ENCODE peak calls at places on chromosomes 13 and 19, in nine cellular contexts. Y, E, R, A, Z, K, X, G and T are unnamed samples.

GRCh38 chr13:73072501-73072900 is 13.7 kb downstream of the KLF5 start:
- DNase-seq in Y (no peak), E (no peak), R (no peak), A (no peak), Z (no peak), K (no peak), X (no peak), G (no peak), T (no peak)

GRCh38 chr19:5392476-5392875 is 51.9 kb upstream of the PTPRS start:
- DNase-seq in Y (no peak), E (no peak), R (no peak), A (no peak), Z (no peak), K (no peak), X (no peak), G (no peak), T (no peak)

GRCh38 chr19:13150919-13151604 is 851 bp downstream of the IER2 start:
- DNase-seq in Y (no peak), E (peak), R (no peak), A (no peak), Z (peak), K (no peak), X (no peak), G (no peak), T (no peak)

GRCh38 chr19:45657520-45658163 is 10.4 kb upstream of the GIPR start:
- DNase-seq in Y (no peak), E (no peak), R (no peak), A (no peak), Z (no peak), K (no peak), X (no peak), G (no peak), T (no peak)

GRCh38 chr13:67048084-67048792 is 181.9 kb downstream of the PCDH9 start:
- DNase-seq in Y (no peak), E (no peak), R (no peak), A (no peak), Z (no peak), K (no peak), X (no peak), G (no peak), T (no peak)

GRCh38 chr19:17078920-17079709 is 3.5 kb downstream of the MYO9B start:
- DNase-seq in Y (no peak), E (no peak), R (peak), A (no peak), Z (no peak), K (no peak), X (no peak), G (no peak), T (no peak)

GRCh38 chr19:16834747-16835146 is 5.5 kb downstream of the SIN3B start:
- DNase-seq in Y (no peak), E (no peak), R (no peak), A (no peak), Z (no peak), K (no peak), X (no peak), G (no peak), T (no peak)

GRCh38 chr13:28753208-28753892 is 34.6 kb upstream of the SLC46A3 start:
- DNase-seq in Y (no peak), E (no peak), R (peak), A (peak), Z (no peak), K (no peak), X (peak), G (peak), T (peak)

GRCh38 chr19:48635263-48635965 is 1.8 kb downstream of the DBP start:
- DNase-seq in Y (no peak), E (peak), R (peak), A (no peak), Z (peak), K (peak), X (peak), G (no peak), T (no peak)

GRCh38 chr19:40379446-40380198 is 10.4 kb downstream of the HIPK4 start:
- DNase-seq in Y (no peak), E (no peak), R (no peak), A (no peak), Z (no peak), K (no peak), X (no peak), G (no peak), T (no peak)